ENCODE peak calls at places on chromosomes 7 and 10, in eight cellular contexts. J, I, Y, H, A, L, K and M are unnamed samples.

GRCh38 chr10:131615150-131615549 is 285.7 kb upstream of the PPP2R2D start:
- DNase-seq in I (no peak), Y (no peak), K (no peak), J (no peak), A (no peak), L (no peak), H (no peak), M (no peak)

GRCh38 chr10:30435068-30435422 is 1.1 kb downstream of the MAP3K8 start:
- DNase-seq in J (peak), L (no peak), Y (no peak), I (no peak), A (no peak), H (no peak), K (peak), M (peak)

GRCh38 chr7:15558747-15559146 is 3.1 kb downstream of the AGMO start:
- DNase-seq in J (no peak), L (no peak), H (no peak), I (no peak), Y (no peak), A (no peak), K (peak), M (no peak)

GRCh38 chr10:44389150-44389549 is 4.3 kb upstream of the CXCL12 start:
- DNase-seq in K (no peak), L (peak), I (peak), Y (no peak), H (no peak), A (no peak), J (no peak), M (no peak)

GRCh38 chr10:34489973-34490372 is 325.1 kb downstream of the PARD3 start:
- DNase-seq in I (no peak), J (peak), H (no peak), K (peak), Y (peak), A (no peak), L (no peak), M (no peak)

GRCh38 chr10:125698599-125698998 is 15.6 kb upstream of the TEX36 start:
- DNase-seq in K (no peak), J (peak), Y (no peak), A (no peak), I (no peak), H (no peak), L (no peak), M (no peak)

GRCh38 chr7:1383398-1384112 is 75.7 kb downstream of the MICALL2 start:
- DNase-seq in H (no peak), A (no peak), Y (no peak), K (no peak), I (peak), L (no peak), J (no peak), M (no peak)

GRCh38 chr10:8544500-8544899 is 490.0 kb downstream of the GATA3 start:
- DNase-seq in A (no peak), Y (no peak), K (no peak), J (no peak), I (no peak), L (no peak), H (no peak), M (no peak)

GRCh38 chr7:151958036-151959010 is 2.1 kb downstream of the GALNTL5 start:
- DNase-seq in I (no peak), J (no peak), A (no peak), Y (no peak), L (no peak), K (no peak), H (no peak), M (no peak)

GRCh38 chr10:112261281-112261822 is 21.8 kb upstream of the TECTB start:
- DNase-seq in J (no peak), K (peak), Y (no peak), A (no peak), H (no peak), I (no peak), L (no peak), M (no peak)

GRCh38 chr7:26376208-26376917 is 84.7 kb downstream of the SNX10 start:
- DNase-seq in K (no peak), A (no peak), Y (peak), I (peak), H (peak), L (peak), J (peak), M (no peak)

GRCh38 chr7:129089521-129090212 is 34.8 kb upstream of the TNPO3 start:
- DNase-seq in L (no peak), I (no peak), K (no peak), Y (no peak), J (no peak), H (no peak), A (no peak), M (no peak)

GRCh38 chr10:132386419-132386831 is 10.6 kb upstream of the PWWP2B start:
- DNase-seq in L (no peak), K (no peak), J (no peak), H (no peak), Y (no peak), I (peak), A (no peak), M (no peak)

GRCh38 chr10:75379234-75379724 is 22.3 kb downstream of the ZNF503 start:
- DNase-seq in K (peak), H (no peak), L (no peak), I (no peak), J (no peak), Y (no peak), A (no peak), M (no peak)

GRCh38 chr7:2607122-2607912 is 24.5 kb upstream of the TTYH3 start:
- DNase-seq in A (no peak), Y (no peak), K (peak), L (peak), I (peak), J (no peak), H (no peak), M (no peak)

GRCh38 chr10:128527730-128528129 is 401.5 kb upstream of the MKI67 start:
- DNase-seq in H (no peak), J (no peak), K (no peak), L (no peak), Y (no peak), A (no peak), I (no peak), M (no peak)

GRCh38 chr7:36651404-36651803 is 72.9 kb downstream of the AOAH start:
- DNase-seq in L (no peak), A (no peak), K (peak), Y (peak), I (no peak), H (no peak), J (no peak), M (no peak)